ENCODE peak calls at places on chromosomes 3 and 15, in six cellular contexts. E, A, X, C, M and W are unnamed samples.

GRCh38 chr3:46449755-46450552 is 14.8 kb downstream of the LTF start:
- DNase-seq in E (peak; percentile 22), A (peak; percentile 11), X (no peak), C (no peak), M (no peak), W (no peak)

GRCh38 chr15:81225161-81225671 is 28.5 kb downstream of the IL16 start:
- DNase-seq in E (no peak), A (peak; percentile 47), X (no peak), C (no peak), M (no peak), W (no peak)

GRCh38 chr3:133211449-133211848 is 173.3 kb downstream of the TMEM108 start:
- DNase-seq in E (peak; percentile 86), A (no peak), X (no peak), C (peak; percentile 55), M (peak; percentile 45), W (no peak)

GRCh38 chr3:63824309-63824708 is 5.2 kb downstream of the C3orf49 start:
- DNase-seq in E (no peak), A (peak; percentile 57), X (no peak), C (no peak), M (no peak), W (no peak)

GRCh38 chr15:29925227-29926082 is 103.2 kb upstream of the TJP1 start:
- DNase-seq in E (peak; percentile 41), A (peak; percentile 79), X (no peak), C (no peak), M (peak; percentile 91), W (peak; percentile 43)

GRCh38 chr3:124107491-124107890 is 115.6 kb upstream of the ROPN1 start:
- DNase-seq in E (no peak), A (peak; percentile 19), X (no peak), C (no peak), M (no peak), W (no peak)

GRCh38 chr15:45402955-45403892 is 24.9 kb upstream of the GATM start:
- DNase-seq in E (peak; percentile 68), A (peak; percentile 80), X (no peak), C (no peak), M (peak; percentile 68), W (peak; percentile 24)

GRCh38 chr3:81753416-81754014 is 7.9 kb downstream of the GBE1 start:
- DNase-seq in E (no peak), A (no peak), X (no peak), C (no peak), M (no peak), W (no peak)

GRCh38 chr3:99776516-99777209 is 41.0 kb upstream of the CMSS1 start:
- DNase-seq in E (no peak), A (no peak), X (no peak), C (no peak), M (no peak), W (no peak)

GRCh38 chr15:33234019-33234418 is 39.5 kb upstream of the FMN1 start:
- DNase-seq in E (peak; percentile 51), A (peak; percentile 60), X (no peak), C (no peak), M (peak; percentile 39), W (no peak)

GRCh38 chr3:13121553-13122001 is 48.3 kb upstream of the IQSEC1 start:
- DNase-seq in E (no peak), A (no peak), X (no peak), C (no peak), M (peak; percentile 62), W (no peak)

GRCh38 chr3:31077826-31078225 is 183.4 kb upstream of the GADL1 start:
- DNase-seq in E (no peak), A (peak; percentile 84), X (no peak), C (no peak), M (no peak), W (no peak)

GRCh38 chr3:39406368-39407258 is at the start of gene RPSA:
- DNase-seq in E (peak; percentile 99), A (peak; percentile 96), X (peak; percentile 98), C (peak; percentile 97), M (peak; percentile 97), W (peak; percentile 81)

GRCh38 chr3:50450135-50450911 is 53.1 kb downstream of the CACNA2D2 start:
- DNase-seq in E (no peak), A (peak; percentile 69), X (peak; percentile 94), C (no peak), M (no peak), W (no peak)

GRCh38 chr15:50675524-50676144 is 11.0 kb downstream of the TRPM7 start:
- DNase-seq in E (peak; percentile 25), A (peak; percentile 57), X (no peak), C (no peak), M (no peak), W (no peak)

GRCh38 chr15:29312387-29312786 is 42.8 kb upstream of the NSMCE3 start:
- DNase-seq in E (no peak), A (peak; percentile 34), X (peak; percentile 17), C (no peak), M (no peak), W (no peak)

GRCh38 chr15:70461017-70461416 is 302.3 kb downstream of the UACA start:
- DNase-seq in E (no peak), A (no peak), X (no peak), C (no peak), M (no peak), W (no peak)

GRCh38 chr3:162034368-162034767 is 537.8 kb downstream of the OTOL1 start:
- DNase-seq in E (no peak), A (peak; percentile 48), X (no peak), C (no peak), M (no peak), W (no peak)

GRCh38 chr3:172347895-172348680 is 100.2 kb downstream of the GHSR start:
- DNase-seq in E (no peak), A (no peak), X (no peak), C (no peak), M (no peak), W (no peak)

GRCh38 chr3:49775538-49775937 is 10.8 kb downstream of the IP6K1 start:
- DNase-seq in E (no peak), A (no peak), X (no peak), C (no peak), M (no peak), W (no peak)

GRCh38 chr3:58575986-58576652 is 1.1 kb downstream of the FAM107A start:
- DNase-seq in E (no peak), A (no peak), X (no peak), C (no peak), M (no peak), W (no peak)

GRCh38 chr3:125136515-125136914 is 76.0 kb downstream of the SLC12A8 start:
- DNase-seq in E (no peak), A (no peak), X (no peak), C (no peak), M (no peak), W (no peak)

GRCh38 chr15:71802770-71803169 is 7.6 kb upstream of the NR2E3 start:
- DNase-seq in E (no peak), A (no peak), X (no peak), C (no peak), M (peak; percentile 39), W (no peak)

GRCh38 chr15:78946493-78946892 is 1.6 kb upstream of the CTSH start:
- DNase-seq in E (no peak), A (no peak), X (no peak), C (no peak), M (no peak), W (no peak)

GRCh38 chr3:12833226-12834161 is 7.9 kb downstream of the RPL32 start:
- DNase-seq in E (no peak), A (peak; percentile 59), X (no peak), C (no peak), M (no peak), W (no peak)

GRCh38 chr3:37493485-37494080 is 319.2 kb upstream of the LRRFIP2 start:
- DNase-seq in E (no peak), A (no peak), X (no peak), C (no peak), M (no peak), W (no peak)

GRCh38 chr3:134449951-134450350 is 35.8 kb downstream of the ANAPC13 start:
- DNase-seq in E (no peak), A (no peak), X (no peak), C (no peak), M (no peak), W (no peak)

GRCh38 chr3:188049890-188050530 is 103.9 kb upstream of the LPP start:
- DNase-seq in E (peak; percentile 74), A (no peak), X (no peak), C (no peak), M (no peak), W (no peak)

GRCh38 chr15:62500325-62500724 is 335.2 kb upstream of the C2CD4B start:
- DNase-seq in E (no peak), A (no peak), X (no peak), C (no peak), M (no peak), W (no peak)
- TF ChIP-seq CTCF in E (no peak), A (no peak), X (no peak), C (no peak), M (no peak), W (no peak)

GRCh38 chr15:74202461-74203401 is at the start of gene STRA6:
- DNase-seq in E (no peak), A (peak; percentile 71), X (no peak), C (no peak), M (peak; percentile 80), W (peak; percentile 43)
- TF ChIP-seq CTCF in E (no peak), A (no peak), X (no peak), C (no peak), M (no peak), W (no peak)

GRCh38 chr3:101725890-101726275 is 1.5 kb downstream of the CEP97 start:
- DNase-seq in E (no peak), A (no peak), X (no peak), C (no peak), M (no peak), W (no peak)

GRCh38 chr3:101722394-101723173 is 1.8 kb upstream of the CEP97 start:
- DNase-seq in E (peak; percentile 93), A (no peak), X (no peak), C (peak; percentile 87), M (no peak), W (no peak)

GRCh38 chr3:101721650-101721917 is 2.8 kb upstream of the CEP97 start:
- DNase-seq in E (peak; percentile 39), A (no peak), X (no peak), C (no peak), M (no peak), W (no peak)

GRCh38 chr3:101724329-101725191 is at the start of gene CEP97:
- DNase-seq in E (peak; percentile 96), A (peak; percentile 93), X (peak; percentile 97), C (peak; percentile 90), M (peak; percentile 93), W (peak; percentile 74)

DNA sequence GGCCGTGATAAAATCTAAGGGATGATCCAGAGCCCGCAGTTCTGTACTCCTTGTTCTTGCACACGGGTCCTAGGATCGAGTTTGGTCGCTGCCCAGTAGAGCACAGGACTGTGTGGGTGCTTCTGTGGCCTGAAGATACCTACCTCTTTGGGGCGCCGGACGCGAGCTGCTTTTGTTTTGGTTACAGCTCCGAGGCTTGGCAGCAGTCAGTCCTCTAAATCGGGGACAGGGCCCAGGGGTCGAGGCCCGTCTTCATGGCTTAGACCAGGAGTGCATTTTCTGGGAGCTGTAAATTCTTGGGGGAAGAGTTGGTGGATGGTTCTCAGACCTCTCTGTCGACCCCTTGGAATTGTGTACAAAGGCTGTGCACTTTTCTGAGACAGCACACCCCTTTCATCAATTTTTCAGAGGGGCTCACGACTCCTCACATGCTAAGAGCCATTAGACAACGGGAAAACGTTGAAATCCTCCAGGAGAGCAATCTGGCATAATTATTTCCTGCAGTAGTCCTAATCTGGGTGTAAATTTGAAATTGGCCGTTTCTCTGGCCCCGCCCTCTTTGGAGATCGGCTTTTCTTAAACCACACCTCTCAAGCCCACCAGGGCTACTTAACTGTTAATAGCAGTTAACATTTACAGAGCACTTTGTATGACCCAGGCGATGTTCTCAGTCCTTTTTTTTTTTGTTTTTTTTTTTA is 927 bp downstream of the CEP97 start:
- DNase-seq in E (peak; percentile 71), A (peak; percentile 25), X (no peak), C (no peak), M (peak; percentile 50), W (peak; percentile 49)
- TF ChIP-seq CTCF in E (no peak), A (no peak), X (no peak), C (no peak), M (no peak), W (no peak)

GRCh38 chr3:195178124-195178910 is 92.6 kb downstream of the XXYLT1 start:
- DNase-seq in E (no peak), A (no peak), X (no peak), C (no peak), M (no peak), W (no peak)
- TF ChIP-seq CTCF in E (no peak), A (no peak), X (no peak), C (no peak), M (no peak), W (no peak)